ENCODE peak calls at places on chromosomes 5 and 9, in seven cellular contexts. Z, O, Y, W, I, C and V are unnamed samples.

GRCh38 chr5:53017794-53018391 is 28.7 kb downstream of the ITGA2 start:
- DNase-seq in Z (no peak), O (no peak), Y (no peak), W (no peak), I (no peak), C (no peak), V (no peak)

GRCh38 chr5:72046106-72046505 is 61.2 kb upstream of the MAP1B start:
- DNase-seq in Z (no peak), O (no peak), Y (no peak), W (no peak), I (no peak), C (no peak), V (no peak)

GRCh38 chr9:121556580-121556979 is 56.9 kb upstream of the GGTA1 start:
- DNase-seq in Z (peak; percentile 40), O (peak; percentile 98), Y (no peak), W (peak; percentile 44), I (peak; percentile 95), C (peak; percentile 97), V (peak; percentile 95)

GRCh38 chr5:171842777-171843053 is 57.1 kb downstream of the SMIM23 start:
- DNase-seq in Z (no peak), O (no peak), Y (no peak), W (no peak), I (no peak), C (no peak), V (no peak)

GRCh38 chr9:26893030-26893676 is 551 bp upstream of the CAAP1 start:
- DNase-seq in Z (no peak), O (no peak), Y (no peak), W (no peak), I (no peak), C (no peak), V (no peak)

GRCh38 chr9:70947086-70947485 is 174.3 kb downstream of the TRPM3 start:
- DNase-seq in Z (no peak), O (peak; percentile 27), Y (no peak), W (no peak), I (no peak), C (no peak), V (peak; percentile 28)

GRCh38 chr9:123041498-123041897 is 8.0 kb downstream of the GPR21 start:
- DNase-seq in Z (no peak), O (no peak), Y (no peak), W (no peak), I (no peak), C (no peak), V (no peak)

GRCh38 chr9:86246752-86247161 is 12.7 kb downstream of the C9orf153 start:
- DNase-seq in Z (no peak), O (no peak), Y (no peak), W (peak; percentile 14), I (peak; percentile 13), C (no peak), V (no peak)

GRCh38 chr9:29958469-29958868 is 2385.2 kb upstream of the C9orf72 start:
- DNase-seq in Z (no peak), O (no peak), Y (no peak), W (no peak), I (no peak), C (no peak), V (no peak)

GRCh38 chr5:176790921-176791320 is 19.4 kb upstream of the UNC5A start:
- DNase-seq in Z (no peak), O (no peak), Y (no peak), W (no peak), I (peak; percentile 15), C (no peak), V (no peak)

GRCh38 chr5:64269164-64269563 is 103.5 kb downstream of the RNF180 start:
- DNase-seq in Z (no peak), O (no peak), Y (no peak), W (no peak), I (no peak), C (no peak), V (no peak)

GRCh38 chr9:137077010-137077747 is at the start of gene UAP1L1:
- DNase-seq in Z (no peak), O (peak; percentile 42), Y (no peak), W (peak; percentile 44), I (peak; percentile 73), C (no peak), V (peak; percentile 57)

GRCh38 chr5:179225387-179225786 is 119.9 kb downstream of the ADAMTS2 start:
- DNase-seq in Z (no peak), O (no peak), Y (no peak), W (no peak), I (no peak), C (no peak), V (no peak)

GRCh38 chr5:124748687-124749594 is 2.5 kb upstream of the ZNF608 start:
- DNase-seq in Z (no peak), O (peak; percentile 91), Y (no peak), W (peak; percentile 90), I (peak; percentile 94), C (peak; percentile 89), V (no peak)

GRCh38 chr9:31996331-31996730 is 388.1 kb upstream of the ACO1 start:
- DNase-seq in Z (no peak), O (no peak), Y (no peak), W (peak; percentile 28), I (no peak), C (no peak), V (no peak)

GRCh38 chr5:96743065-96743768 is 64.5 kb downstream of the ERAP1 start:
- DNase-seq in Z (no peak), O (peak; percentile 61), Y (no peak), W (no peak), I (peak; percentile 57), C (no peak), V (peak; percentile 19)

GRCh38 chr5:169745441-169746146 is 108.5 kb downstream of the DOCK2 start:
- DNase-seq in Z (no peak), O (peak; percentile 33), Y (no peak), W (no peak), I (peak; percentile 25), C (peak; percentile 39), V (peak; percentile 68)

GRCh38 chr9:38380230-38380871 is 12.2 kb upstream of the ALDH1B1 start:
- DNase-seq in Z (no peak), O (peak; percentile 47), Y (no peak), W (no peak), I (no peak), C (no peak), V (no peak)

GRCh38 chr5:169811023-169811422 is 169.3 kb downstream of the INSYN2B start:
- DNase-seq in Z (no peak), O (no peak), Y (no peak), W (no peak), I (no peak), C (no peak), V (no peak)

GRCh38 chr9:35071814-35072460 is 488 bp downstream of the VCP start:
- DNase-seq in Z (peak; percentile 49), O (peak; percentile 84), Y (no peak), W (peak; percentile 92), I (peak; percentile 91), C (no peak), V (peak; percentile 80)

GRCh38 chr5:32225445-32225844 is 51.3 kb upstream of the GOLPH3 start:
- DNase-seq in Z (no peak), O (peak; percentile 67), Y (no peak), W (peak; percentile 53), I (peak; percentile 62), C (peak; percentile 14), V (peak; percentile 41)

GRCh38 chr9:7186175-7186574 is 428.4 kb downstream of the KDM4C start:
- DNase-seq in Z (no peak), O (peak; percentile 37), Y (no peak), W (peak; percentile 57), I (peak; percentile 21), C (no peak), V (peak; percentile 12)

GRCh38 chr9:112124156-112124555 is 50.9 kb downstream of the SUSD1 start:
- DNase-seq in Z (no peak), O (no peak), Y (no peak), W (no peak), I (no peak), C (no peak), V (no peak)

GRCh38 chr5:97986069-97986468 is 787.4 kb upstream of the RGMB start:
- DNase-seq in Z (no peak), O (peak; percentile 60), Y (no peak), W (no peak), I (peak; percentile 28), C (no peak), V (peak; percentile 31)
- TF ChIP-seq CTCF in Z (no peak), O (no peak), Y (no peak), W (no peak), I (peak; percentile 40), C (no peak), V (peak; percentile 50)

DNA sequence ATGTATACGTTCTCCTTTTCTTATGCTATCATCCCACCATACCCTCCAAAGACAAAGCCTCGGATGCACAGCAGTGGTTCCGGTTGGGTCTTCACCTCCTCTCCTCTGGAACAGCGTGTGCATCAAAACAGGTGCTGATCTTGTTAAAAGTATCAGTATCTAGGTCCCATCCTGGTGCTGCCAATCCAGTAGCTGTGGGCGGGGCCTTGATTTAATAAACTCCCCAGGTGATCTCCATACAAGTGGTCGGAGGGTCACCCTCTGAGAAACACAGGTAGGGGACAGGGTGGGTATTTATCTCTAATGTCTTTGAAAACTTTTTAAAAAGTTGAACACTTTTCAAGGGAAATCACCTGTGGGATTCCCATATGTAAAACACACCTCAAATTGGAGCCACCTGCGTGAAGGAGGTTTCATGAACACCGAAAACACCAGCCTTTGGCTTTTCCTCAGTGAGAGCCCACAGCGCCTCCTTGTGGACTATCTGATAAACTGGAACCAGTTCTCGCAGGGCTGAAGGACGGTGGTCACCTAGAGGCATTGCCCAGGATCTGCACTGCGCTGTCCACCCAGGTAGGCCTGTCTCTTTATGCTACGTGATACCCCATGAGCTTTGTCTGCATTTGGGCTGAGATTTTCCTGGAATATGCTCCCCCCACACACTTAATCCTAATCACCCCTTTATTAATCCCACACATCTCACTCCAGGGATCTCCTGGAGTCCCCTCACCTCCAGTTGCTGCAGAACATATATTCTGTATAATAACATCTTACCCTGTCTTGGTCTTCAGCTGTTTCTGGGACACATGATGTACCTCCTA is 80.5 kb upstream of the EPB41L4B start:
- DNase-seq in Z (no peak), O (peak; percentile 35), Y (peak; percentile 11), W (peak; percentile 74), I (peak; percentile 68), C (no peak), V (peak; percentile 12)
- TF ChIP-seq CTCF in Z (peak; percentile 63), O (peak; percentile 58), Y (peak; percentile 93), W (peak; percentile 91), I (peak; percentile 85), C (peak; percentile 81), V (peak; percentile 89)

GRCh38 chr9:36793277-36793676 is 220.6 kb downstream of the MELK start:
- DNase-seq in Z (no peak), O (no peak), Y (no peak), W (peak; percentile 33), I (no peak), C (no peak), V (no peak)
- TF ChIP-seq CTCF in Z (no peak), O (no peak), Y (peak; percentile 44), W (no peak), I (peak; percentile 31), C (peak; percentile 21), V (peak; percentile 70)

GRCh38 chr9:95129651-95130291 is 187.7 kb downstream of the FANCC start:
- DNase-seq in Z (no peak), O (no peak), Y (no peak), W (no peak), I (no peak), C (no peak), V (no peak)

GRCh38 chr9:95128177-95128524 is 189.4 kb downstream of the FANCC start:
- DNase-seq in Z (no peak), O (no peak), Y (no peak), W (no peak), I (no peak), C (no peak), V (no peak)

GRCh38 chr9:95125652-95126051 is 191.9 kb downstream of the FANCC start:
- DNase-seq in Z (no peak), O (no peak), Y (no peak), W (no peak), I (no peak), C (no peak), V (no peak)

GRCh38 chr9:95126739-95127138 is 190.8 kb downstream of the FANCC start:
- DNase-seq in Z (no peak), O (no peak), Y (no peak), W (no peak), I (no peak), C (no peak), V (no peak)

GRCh38 chr9:95127249-95128176 is 190.0 kb downstream of the FANCC start:
- DNase-seq in Z (peak; percentile 67), O (peak; percentile 71), Y (no peak), W (peak; percentile 76), I (peak; percentile 82), C (no peak), V (peak; percentile 66)
- TF ChIP-seq CTCF in Z (peak; percentile 90), O (peak; percentile 99), Y (peak; percentile 90), W (peak; percentile 95), I (peak; percentile 98), C (peak; percentile 100), V (peak; percentile 97)